ENCODE peak calls at places on chromosomes 2 and 18, in eight cellular contexts. S is retinal pigment epithelial cell, R is fibroblast of lung, A is neural progenitor cell, U is AG10803, I is uterus, D is RWPE2, E is Panc1. Z is an unnamed sample.

GRCh38 chr2:156553714-156554442 is 117.7 kb downstream of the GPD2 start:
- DNase-seq in S (no peak), R (no peak), A (no peak), U (no peak), I (no peak), D (no peak), E (no peak), Z (no peak)

GRCh38 chr2:11835403-11835802 is 89.0 kb downstream of the LPIN1 start:
- DNase-seq in S (no peak), R (no peak), A (no peak), U (no peak), I (no peak), D (no peak), E (no peak), Z (no peak)

GRCh38 chr18:58058720-58059119 is 14.7 kb downstream of the NEDD4L start:
- DNase-seq in S (no peak), R (peak), A (no peak), U (no peak), I (no peak), D (no peak), E (no peak), Z (no peak)

GRCh38 chr2:133314761-133315160 is 253.5 kb downstream of the NCKAP5 start:
- DNase-seq in S (no peak), R (no peak), A (peak), U (no peak), I (no peak), D (no peak), E (no peak), Z (no peak)

GRCh38 chr2:36731941-36732700 is 35.6 kb downstream of the VIT start:
- DNase-seq in S (no peak), R (peak), A (no peak), U (peak), I (no peak), D (no peak), E (no peak), Z (no peak)

GRCh38 chr2:74979844-74980243 is 21.4 kb downstream of the POLE4 start:
- DNase-seq in S (no peak), R (no peak), A (no peak), U (no peak), I (no peak), D (no peak), E (no peak), Z (no peak)

GRCh38 chr2:65129276-65129612 is 662 bp downstream of the RAB1A start:
- DNase-seq in S (no peak), R (no peak), A (no peak), U (no peak), I (no peak), D (no peak), E (no peak), Z (no peak)

GRCh38 chr2:66925128-66925527 is 472.0 kb upstream of the ETAA1 start:
- DNase-seq in S (peak), R (peak), A (no peak), U (peak), I (no peak), D (no peak), E (no peak), Z (no peak)

GRCh38 chr18:59268722-59269562 is 4.3 kb downstream of the RAX start:
- DNase-seq in S (no peak), R (peak), A (peak), U (no peak), I (no peak), D (no peak), E (no peak), Z (no peak)

GRCh38 chr2:181779288-181779871 is 99.1 kb upstream of the NEUROD1 start:
- DNase-seq in S (no peak), R (no peak), A (no peak), U (no peak), I (no peak), D (no peak), E (no peak), Z (no peak)

GRCh38 chr2:223055140-223055539 is 3.1 kb downstream of the KCNE4 start:
- DNase-seq in S (peak), R (peak), A (no peak), U (peak), I (no peak), D (no peak), E (no peak), Z (no peak)

GRCh38 chr18:3015203-3015590 is 2.3 kb upstream of the LPIN2 start:
- DNase-seq in S (peak), R (peak), A (no peak), U (peak), I (peak), D (no peak), E (peak), Z (no peak)

GRCh38 chr2:134819334-134819733 is 19.1 kb upstream of the ACMSD start:
- DNase-seq in S (peak), R (peak), A (no peak), U (peak), I (no peak), D (no peak), E (peak), Z (no peak)

GRCh38 chr18:70380915-70381896 is 92.4 kb downstream of the SOCS6 start:
- DNase-seq in S (no peak), R (peak), A (peak), U (no peak), I (no peak), D (no peak), E (no peak), Z (no peak)

GRCh38 chr2:101697794-101698418 is 399 bp downstream of the MAP4K4 start:
- DNase-seq in S (no peak), R (no peak), A (peak), U (no peak), I (no peak), D (no peak), E (no peak), Z (no peak)

GRCh38 chr2:104432972-104433371 is 420.9 kb upstream of the POU3F3 start:
- DNase-seq in S (no peak), R (no peak), A (no peak), U (no peak), I (no peak), D (no peak), E (no peak), Z (no peak)

GRCh38 chr18:55246278-55246677 is 287.0 kb upstream of the CCDC68 start:
- DNase-seq in S (no peak), R (no peak), A (no peak), U (no peak), I (no peak), D (no peak), E (no peak), Z (no peak)

GRCh38 chr18:52670903-52671302 is 330.9 kb downstream of the DCC start:
- DNase-seq in S (no peak), R (peak), A (no peak), U (peak), I (no peak), D (no peak), E (no peak), Z (no peak)

GRCh38 chr2:227308784-227309183 is 16.3 kb upstream of the MFF start:
- DNase-seq in S (no peak), R (no peak), A (no peak), U (peak), I (no peak), D (no peak), E (no peak), Z (no peak)

GRCh38 chr2:144607899-144608477 is 88.1 kb upstream of the ZEB2 start:
- DNase-seq in S (no peak), R (peak), A (no peak), U (peak), I (no peak), D (no peak), E (no peak), Z (no peak)

GRCh38 chr2:15547100-15547499 is 14.0 kb downstream of the NBAS start:
- DNase-seq in S (no peak), R (peak), A (no peak), U (peak), I (no peak), D (no peak), E (no peak), Z (no peak)

GRCh38 chr2:159292157-159292556 is 5.7 kb upstream of the WDSUB1 start:
- DNase-seq in S (no peak), R (no peak), A (peak), U (no peak), I (no peak), D (no peak), E (no peak), Z (no peak)

GRCh38 chr2:146927080-146927714 is 917.6 kb upstream of the ACVR2A start:
- DNase-seq in S (peak), R (peak), A (peak), U (peak), I (peak), D (no peak), E (peak), Z (no peak)

GRCh38 chr2:128300621-128301020 is 18.0 kb downstream of the HS6ST1 start:
- DNase-seq in S (no peak), R (no peak), A (no peak), U (peak), I (no peak), D (no peak), E (no peak), Z (no peak)

GRCh38 chr18:50826027-50826426 is 6.2 kb upstream of the MRO start:
- DNase-seq in S (no peak), R (no peak), A (no peak), U (no peak), I (no peak), D (no peak), E (no peak), Z (no peak)

GRCh38 chr2:106130251-106130998 is 63.7 kb downstream of the UXS1 start:
- DNase-seq in S (no peak), R (no peak), A (no peak), U (no peak), I (no peak), D (no peak), E (no peak), Z (no peak)

GRCh38 chr2:159742846-159743245 is 30.5 kb downstream of the MARCHF7 start:
- DNase-seq in S (no peak), R (no peak), A (no peak), U (no peak), I (no peak), D (no peak), E (no peak), Z (no peak)

GRCh38 chr2:123451517-123451916 is 573.6 kb upstream of the CNTNAP5 start:
- DNase-seq in S (no peak), R (no peak), A (no peak), U (no peak), I (no peak), D (no peak), E (no peak), Z (no peak)

GRCh38 chr18:8513249-8513648 is 96.0 kb upstream of the RAB12 start:
- DNase-seq in S (no peak), R (no peak), A (no peak), U (no peak), I (no peak), D (no peak), E (no peak), Z (no peak)

GRCh38 chr2:50722828-50723227 is 309.1 kb downstream of the NRXN1 start:
- DNase-seq in S (no peak), R (no peak), A (no peak), U (no peak), I (no peak), D (no peak), E (no peak), Z (no peak)

GRCh38 chr2:186962085-186962747 is 113.2 kb upstream of the ZSWIM2 start:
- DNase-seq in S (no peak), R (no peak), A (no peak), U (no peak), I (no peak), D (no peak), E (no peak), Z (no peak)
- TF ChIP-seq CTCF in S (no peak), R (no peak), A (no peak), U (no peak), I (no peak), D (no peak), E (no peak), Z (no peak)

GRCh38 chr2:20599861-20600461 is 50.9 kb downstream of the HS1BP3 start:
- DNase-seq in S (no peak), R (no peak), A (peak), U (no peak), I (peak), D (no peak), E (no peak), Z (peak)

GRCh38 chr2:20599001-20599600 is 51.8 kb downstream of the HS1BP3 start:
- DNase-seq in S (no peak), R (no peak), A (no peak), U (no peak), I (peak), D (peak), E (no peak), Z (peak)

GRCh38 chr2:20602803-20603202 is 48.1 kb downstream of the HS1BP3 start:
- DNase-seq in S (no peak), R (no peak), A (no peak), U (no peak), I (no peak), D (no peak), E (no peak), Z (no peak)

GRCh38 chr2:20603791-20604190 is 47.1 kb downstream of the HS1BP3 start:
- DNase-seq in S (no peak), R (no peak), A (no peak), U (no peak), I (peak), D (no peak), E (no peak), Z (peak)

GRCh38 chr2:20600756-20601325 is 50.1 kb downstream of the HS1BP3 start:
- DNase-seq in S (no peak), R (peak), A (no peak), U (peak), I (no peak), D (no peak), E (no peak), Z (no peak)
- TF ChIP-seq CTCF in S (peak), R (peak), A (peak), U (peak), I (peak), D (peak), E (peak), Z (peak)

GRCh38 chr2:121043827-121044222 is 241.2 kb downstream of the TFCP2L1 start:
- DNase-seq in S (no peak), R (no peak), A (no peak), U (no peak), I (no peak), D (no peak), E (no peak), Z (no peak)
- TF ChIP-seq CTCF in S (no peak), R (no peak), A (no peak), U (no peak), I (no peak), D (no peak), E (no peak), Z (no peak)

GRCh38 chr2:40844353-40845277 is 392.7 kb upstream of the SLC8A1 start:
- DNase-seq in S (no peak), R (peak), A (peak), U (no peak), I (no peak), D (no peak), E (no peak), Z (no peak)
- TF ChIP-seq CTCF in S (peak), R (no peak), A (peak), U (peak), I (no peak), D (peak), E (peak), Z (peak)

GRCh38 chr2:17539993-17540812 is at the start of gene VSNL1:
- DNase-seq in S (peak), R (peak), A (peak), U (peak), I (peak), D (peak), E (no peak), Z (no peak)

GRCh38 chr2:17538022-17538843 is 2.3 kb upstream of the VSNL1 start:
- DNase-seq in S (no peak), R (peak), A (peak), U (peak), I (no peak), D (no peak), E (no peak), Z (no peak)

GRCh38 chr2:17539596-17539992 is 902 bp upstream of the VSNL1 start:
- DNase-seq in S (no peak), R (peak), A (peak), U (peak), I (peak), D (no peak), E (no peak), Z (no peak)

GRCh38 chr2:17540813-17541513 is 467 bp downstream of the VSNL1 start:
- DNase-seq in S (no peak), R (no peak), A (no peak), U (no peak), I (no peak), D (no peak), E (no peak), Z (no peak)

DNA sequence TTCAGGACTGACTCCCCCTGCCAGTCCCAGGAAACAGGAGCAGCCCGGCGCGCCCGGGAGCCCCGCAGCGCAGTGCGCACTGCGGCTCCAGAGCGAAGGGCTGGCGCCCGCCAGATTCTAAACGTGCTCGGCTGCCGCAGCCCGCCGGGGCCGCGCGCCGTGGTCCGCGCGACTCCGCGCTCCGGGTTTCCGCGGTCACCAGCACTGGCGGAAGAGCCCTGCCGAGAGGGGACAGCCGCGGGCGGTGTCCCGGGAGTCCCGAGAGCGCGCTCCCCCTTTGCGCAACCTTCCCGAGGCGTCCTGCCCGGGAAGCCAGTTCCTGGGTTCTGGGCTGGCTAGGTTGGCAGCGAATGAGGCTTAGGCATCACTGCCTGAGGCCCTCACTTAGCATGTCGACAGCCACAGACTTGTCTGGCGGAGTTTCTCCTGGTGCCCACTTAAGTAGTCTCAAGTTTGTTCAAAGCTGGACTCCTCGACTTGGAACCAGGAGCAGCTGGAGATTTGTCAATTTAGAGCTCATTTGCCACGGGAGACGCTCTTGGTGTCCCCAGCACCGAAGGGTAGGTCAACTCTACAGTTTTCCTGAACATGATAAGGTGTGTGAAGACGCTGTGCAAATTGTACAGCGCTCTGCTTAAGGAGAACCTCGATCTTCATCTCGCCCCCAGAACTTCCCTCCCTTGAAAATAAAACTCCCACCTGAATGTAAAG is 1.5 kb upstream of the VSNL1 start:
- DNase-seq in S (no peak), R (peak), A (peak), U (peak), I (peak), D (peak), E (no peak), Z (no peak)
- TF ChIP-seq CTCF in S (no peak), R (no peak), A (no peak), U (no peak), I (no peak), D (no peak), E (no peak), Z (no peak)

DNA sequence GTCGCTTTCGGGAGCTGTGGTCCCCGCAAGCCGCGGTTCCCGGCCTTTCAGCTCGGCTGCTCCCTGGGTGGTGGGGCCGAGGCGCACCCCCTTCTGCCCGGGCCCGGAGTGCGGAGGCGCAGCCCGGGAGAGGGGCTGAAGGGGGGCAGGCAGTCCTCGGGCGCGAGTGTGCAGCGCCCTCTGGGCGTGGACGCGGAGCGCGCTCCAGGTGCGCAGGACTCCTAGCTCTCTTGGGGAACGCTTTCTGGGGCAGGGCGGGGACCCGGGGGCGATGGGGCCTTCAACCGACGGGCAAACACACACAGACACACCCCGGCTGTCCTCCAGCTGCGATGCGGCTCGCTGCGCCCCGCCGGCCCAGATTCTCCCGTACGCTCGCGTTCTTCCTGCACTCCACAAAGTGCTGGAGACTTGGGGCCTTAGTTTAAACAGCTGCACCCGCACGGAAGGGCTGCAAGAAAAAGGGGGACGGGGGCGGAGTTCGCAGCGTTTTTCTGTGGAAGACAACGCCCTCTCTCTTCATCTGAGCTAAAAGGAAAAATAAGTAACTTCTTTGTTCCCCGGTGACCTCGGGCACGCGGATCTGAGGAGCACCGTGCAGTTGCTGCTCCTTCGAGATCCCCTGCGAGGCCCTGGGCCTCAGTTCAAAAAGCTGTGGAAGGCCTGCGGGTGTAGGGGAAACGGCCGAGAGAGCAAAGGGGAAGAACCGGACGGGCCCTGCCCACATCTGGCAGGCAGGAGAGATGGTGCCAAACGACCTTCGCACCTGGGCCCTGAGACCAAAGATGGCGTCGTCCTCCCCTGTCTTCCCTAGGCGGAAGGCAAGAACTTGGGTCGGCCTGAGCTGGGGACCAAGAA is 593 bp upstream of the SDC1 start:
- DNase-seq in S (no peak), R (peak), A (peak), U (peak), I (no peak), D (peak), E (no peak), Z (peak)
- TF ChIP-seq CTCF in S (peak), R (peak), A (peak), U (peak), I (peak), D (peak), E (peak), Z (peak)

GRCh38 chr2:535222-535621 is 142.0 kb downstream of the TMEM18 start:
- DNase-seq in S (no peak), R (no peak), A (no peak), U (no peak), I (no peak), D (no peak), E (no peak), Z (no peak)
- TF ChIP-seq CTCF in S (no peak), R (no peak), A (peak), U (no peak), I (no peak), D (peak), E (no peak), Z (peak)

DNA sequence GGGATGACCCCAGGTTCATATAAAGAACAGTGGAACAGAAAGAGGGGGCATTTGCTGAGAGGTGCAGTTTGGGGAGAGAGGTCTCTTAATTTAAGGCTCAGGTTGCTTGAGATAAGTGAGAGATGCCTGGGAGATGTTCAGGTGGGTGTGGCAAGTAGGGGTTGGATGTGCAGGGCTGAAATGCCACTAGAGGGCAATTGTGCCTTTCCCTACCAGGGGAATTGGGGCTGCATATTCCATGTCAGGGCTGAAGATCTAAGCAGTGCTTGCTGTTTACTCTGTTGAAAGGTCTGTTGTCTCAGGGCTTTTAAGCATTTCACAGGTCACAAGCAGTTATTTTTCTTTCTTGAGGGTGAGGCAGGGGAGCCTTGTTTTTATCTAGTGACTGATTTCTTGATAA is 7.8 kb downstream of the CCDC85A start:
- DNase-seq in S (no peak), R (no peak), A (peak), U (peak), I (no peak), D (no peak), E (no peak), Z (no peak)
- TF ChIP-seq CTCF in S (peak), R (no peak), A (peak), U (peak), I (no peak), D (peak), E (peak), Z (peak)

GRCh38 chr2:68467077-68467960 is at the start of the genes APLF and FBXO48:
- DNase-seq in S (peak), R (peak), A (peak), U (peak), I (peak), D (peak), E (peak), Z (peak)
- TF ChIP-seq CTCF in S (no peak), R (no peak), A (no peak), U (no peak), I (no peak), D (no peak), E (no peak), Z (no peak)

Z was measured in chondrocyte.